ENCODE peak calls at places on chromosomes 6 and 20, in nine cellular contexts. One of them, this sample, is unnamed.

GRCh38 chr6:32140420-32141046 is 10.4 kb upstream of the FKBPL start:
- DNase-seq in HEK293T: no peak
- DNase-seq in HS-5: no peak
- DNase-seq in small intestine: no peak
- DNase-seq in WTC11: no peak
- DNase-seq in H7: no peak
- DNase-seq in OCI-LY7: no peak
- DNase-seq in stimulated activated CD8-positive, alpha-beta memory T cell treated with anti-CD3 and anti-CD28 coated beads, Interleukin-15, amount 100 ng/mL, for 24 hours: no peak
- DNase-seq in cardiac muscle cell: no peak
- DNase-seq in this sample: no peak

GRCh38 chr6:12288844-12289654 is 1.1 kb upstream of the EDN1 start:
- DNase-seq in HS-5: peak
- DNase-seq in H7: peak
- DNase-seq in cardiac muscle cell: peak
- DNase-seq in small intestine: peak
- DNase-seq in OCI-LY7: peak
- DNase-seq in stimulated activated CD8-positive, alpha-beta memory T cell treated with anti-CD3 and anti-CD28 coated beads, Interleukin-15, amount 100 ng/mL, for 24 hours: no peak
- DNase-seq in HEK293T: peak
- DNase-seq in WTC11: peak
- DNase-seq in this sample: peak

GRCh38 chr20:41717464-41717863 is 99.3 kb upstream of the CHD6 start:
- DNase-seq in small intestine: no peak
- DNase-seq in cardiac muscle cell: peak
- DNase-seq in H7: no peak
- DNase-seq in HEK293T: no peak
- DNase-seq in HS-5: no peak
- DNase-seq in stimulated activated CD8-positive, alpha-beta memory T cell treated with anti-CD3 and anti-CD28 coated beads, Interleukin-15, amount 100 ng/mL, for 24 hours: no peak
- DNase-seq in OCI-LY7: no peak
- DNase-seq in WTC11: no peak
- DNase-seq in this sample: no peak

GRCh38 chr20:23690581-23690980 is 1.7 kb upstream of the CST4 start:
- DNase-seq in stimulated activated CD8-positive, alpha-beta memory T cell treated with anti-CD3 and anti-CD28 coated beads, Interleukin-15, amount 100 ng/mL, for 24 hours: no peak
- DNase-seq in HS-5: no peak
- DNase-seq in cardiac muscle cell: no peak
- DNase-seq in WTC11: no peak
- DNase-seq in HEK293T: no peak
- DNase-seq in OCI-LY7: no peak
- DNase-seq in small intestine: no peak
- DNase-seq in H7: no peak
- DNase-seq in this sample: no peak

GRCh38 chr6:129730477-129731165 is 20.6 kb upstream of the ARHGAP18 start:
- DNase-seq in stimulated activated CD8-positive, alpha-beta memory T cell treated with anti-CD3 and anti-CD28 coated beads, Interleukin-15, amount 100 ng/mL, for 24 hours: no peak
- DNase-seq in cardiac muscle cell: peak
- DNase-seq in HS-5: no peak
- DNase-seq in H7: no peak
- DNase-seq in OCI-LY7: peak
- DNase-seq in HEK293T: no peak
- DNase-seq in small intestine: peak
- DNase-seq in WTC11: no peak
- DNase-seq in this sample: no peak

GRCh38 chr6:143782517-143782916 is 60.6 kb upstream of the LTV1 start:
- DNase-seq in HS-5: no peak
- DNase-seq in HEK293T: no peak
- DNase-seq in H7: no peak
- DNase-seq in cardiac muscle cell: no peak
- DNase-seq in small intestine: no peak
- DNase-seq in OCI-LY7: no peak
- DNase-seq in stimulated activated CD8-positive, alpha-beta memory T cell treated with anti-CD3 and anti-CD28 coated beads, Interleukin-15, amount 100 ng/mL, for 24 hours: no peak
- DNase-seq in WTC11: no peak
- DNase-seq in this sample: no peak

GRCh38 chr6:14693301-14694192 is 552.3 kb upstream of the JARID2 start:
- DNase-seq in stimulated activated CD8-positive, alpha-beta memory T cell treated with anti-CD3 and anti-CD28 coated beads, Interleukin-15, amount 100 ng/mL, for 24 hours: no peak
- DNase-seq in WTC11: no peak
- DNase-seq in cardiac muscle cell: no peak
- DNase-seq in HS-5: no peak
- DNase-seq in HEK293T: no peak
- DNase-seq in H7: no peak
- DNase-seq in small intestine: no peak
- DNase-seq in OCI-LY7: no peak
- DNase-seq in this sample: no peak

GRCh38 chr6:13795041-13795748 is 19.2 kb downstream of the MCUR1 start:
- DNase-seq in small intestine: peak
- DNase-seq in HEK293T: peak
- DNase-seq in OCI-LY7: peak
- DNase-seq in HS-5: peak
- DNase-seq in stimulated activated CD8-positive, alpha-beta memory T cell treated with anti-CD3 and anti-CD28 coated beads, Interleukin-15, amount 100 ng/mL, for 24 hours: peak
- DNase-seq in WTC11: peak
- DNase-seq in cardiac muscle cell: peak
- DNase-seq in H7: peak
- DNase-seq in this sample: peak

GRCh38 chr6:166003569-166003968 is 164.1 kb downstream of the TBXT start:
- DNase-seq in HEK293T: no peak
- DNase-seq in stimulated activated CD8-positive, alpha-beta memory T cell treated with anti-CD3 and anti-CD28 coated beads, Interleukin-15, amount 100 ng/mL, for 24 hours: no peak
- DNase-seq in OCI-LY7: no peak
- DNase-seq in H7: peak
- DNase-seq in small intestine: no peak
- DNase-seq in WTC11: no peak
- DNase-seq in HS-5: no peak
- DNase-seq in cardiac muscle cell: peak
- DNase-seq in this sample: peak

GRCh38 chr6:113821445-113821844 is 35.7 kb upstream of the MARCKS start:
- DNase-seq in WTC11: no peak
- DNase-seq in stimulated activated CD8-positive, alpha-beta memory T cell treated with anti-CD3 and anti-CD28 coated beads, Interleukin-15, amount 100 ng/mL, for 24 hours: no peak
- DNase-seq in cardiac muscle cell: no peak
- DNase-seq in HS-5: no peak
- DNase-seq in small intestine: no peak
- DNase-seq in HEK293T: no peak
- DNase-seq in H7: no peak
- DNase-seq in OCI-LY7: no peak
- DNase-seq in this sample: no peak

GRCh38 chr20:32098786-32099185 is 10.7 kb upstream of the TM9SF4 start:
- DNase-seq in HS-5: no peak
- DNase-seq in small intestine: no peak
- DNase-seq in HEK293T: no peak
- DNase-seq in OCI-LY7: no peak
- DNase-seq in H7: no peak
- DNase-seq in stimulated activated CD8-positive, alpha-beta memory T cell treated with anti-CD3 and anti-CD28 coated beads, Interleukin-15, amount 100 ng/mL, for 24 hours: no peak
- DNase-seq in WTC11: no peak
- DNase-seq in cardiac muscle cell: no peak
- DNase-seq in this sample: no peak

GRCh38 chr6:166423051-166423745 is 40.5 kb upstream of the MPC1 start:
- DNase-seq in stimulated activated CD8-positive, alpha-beta memory T cell treated with anti-CD3 and anti-CD28 coated beads, Interleukin-15, amount 100 ng/mL, for 24 hours: no peak
- DNase-seq in H7: no peak
- DNase-seq in HEK293T: no peak
- DNase-seq in small intestine: no peak
- DNase-seq in cardiac muscle cell: no peak
- DNase-seq in OCI-LY7: no peak
- DNase-seq in WTC11: no peak
- DNase-seq in HS-5: no peak
- DNase-seq in this sample: no peak

GRCh38 chr20:49608752-49609670 is 41.1 kb upstream of the PTGIS start:
- DNase-seq in small intestine: peak
- DNase-seq in H7: peak
- DNase-seq in OCI-LY7: peak
- DNase-seq in cardiac muscle cell: peak
- DNase-seq in HEK293T: peak
- DNase-seq in HS-5: peak
- DNase-seq in stimulated activated CD8-positive, alpha-beta memory T cell treated with anti-CD3 and anti-CD28 coated beads, Interleukin-15, amount 100 ng/mL, for 24 hours: peak
- DNase-seq in WTC11: peak
- DNase-seq in this sample: peak

GRCh38 chr6:35919085-35919826 is 1.6 kb downstream of the SRPK1 start:
- DNase-seq in OCI-LY7: peak
- DNase-seq in cardiac muscle cell: peak
- DNase-seq in WTC11: no peak
- DNase-seq in H7: peak
- DNase-seq in HS-5: no peak
- DNase-seq in HEK293T: no peak
- DNase-seq in small intestine: peak
- DNase-seq in stimulated activated CD8-positive, alpha-beta memory T cell treated with anti-CD3 and anti-CD28 coated beads, Interleukin-15, amount 100 ng/mL, for 24 hours: no peak
- DNase-seq in this sample: no peak

GRCh38 chr6:90947184-90948064 is 360.6 kb upstream of the MAP3K7 start:
- DNase-seq in HEK293T: no peak
- DNase-seq in H7: peak
- DNase-seq in stimulated activated CD8-positive, alpha-beta memory T cell treated with anti-CD3 and anti-CD28 coated beads, Interleukin-15, amount 100 ng/mL, for 24 hours: no peak
- DNase-seq in small intestine: no peak
- DNase-seq in OCI-LY7: no peak
- DNase-seq in HS-5: no peak
- DNase-seq in cardiac muscle cell: no peak
- DNase-seq in WTC11: no peak
- DNase-seq in this sample: no peak

GRCh38 chr6:37576336-37576737 is 76.6 kb upstream of the CCDC167 start:
- DNase-seq in HS-5: peak
- DNase-seq in OCI-LY7: no peak
- DNase-seq in WTC11: no peak
- DNase-seq in small intestine: no peak
- DNase-seq in HEK293T: no peak
- DNase-seq in stimulated activated CD8-positive, alpha-beta memory T cell treated with anti-CD3 and anti-CD28 coated beads, Interleukin-15, amount 100 ng/mL, for 24 hours: no peak
- DNase-seq in cardiac muscle cell: no peak
- DNase-seq in H7: no peak
- DNase-seq in this sample: no peak

GRCh38 chr6:35327349-35328027 is 14.9 kb upstream of the PPARD start:
- DNase-seq in OCI-LY7: peak
- DNase-seq in stimulated activated CD8-positive, alpha-beta memory T cell treated with anti-CD3 and anti-CD28 coated beads, Interleukin-15, amount 100 ng/mL, for 24 hours: no peak
- DNase-seq in small intestine: peak
- DNase-seq in HEK293T: peak
- DNase-seq in cardiac muscle cell: peak
- DNase-seq in H7: peak
- DNase-seq in HS-5: no peak
- DNase-seq in WTC11: peak
- DNase-seq in this sample: peak

GRCh38 chr6:112253505-112253841 is 894 bp downstream of the LAMA4 start:
- DNase-seq in HS-5: no peak
- DNase-seq in cardiac muscle cell: no peak
- DNase-seq in H7: no peak
- DNase-seq in WTC11: no peak
- DNase-seq in OCI-LY7: no peak
- DNase-seq in stimulated activated CD8-positive, alpha-beta memory T cell treated with anti-CD3 and anti-CD28 coated beads, Interleukin-15, amount 100 ng/mL, for 24 hours: no peak
- DNase-seq in small intestine: no peak
- DNase-seq in HEK293T: peak
- DNase-seq in this sample: no peak

GRCh38 chr6:170102582-170103481 is 188.0 kb downstream of the DLL1 start:
- DNase-seq in small intestine: no peak
- DNase-seq in stimulated activated CD8-positive, alpha-beta memory T cell treated with anti-CD3 and anti-CD28 coated beads, Interleukin-15, amount 100 ng/mL, for 24 hours: no peak
- DNase-seq in WTC11: no peak
- DNase-seq in HS-5: no peak
- DNase-seq in H7: peak
- DNase-seq in cardiac muscle cell: no peak
- DNase-seq in HEK293T: no peak
- DNase-seq in OCI-LY7: no peak
- DNase-seq in this sample: no peak

GRCh38 chr20:717817-718216 is 42.2 kb upstream of the SCRT2 start:
- DNase-seq in OCI-LY7: no peak
- DNase-seq in H7: peak
- DNase-seq in HS-5: no peak
- DNase-seq in stimulated activated CD8-positive, alpha-beta memory T cell treated with anti-CD3 and anti-CD28 coated beads, Interleukin-15, amount 100 ng/mL, for 24 hours: no peak
- DNase-seq in cardiac muscle cell: no peak
- DNase-seq in WTC11: no peak
- DNase-seq in HEK293T: no peak
- DNase-seq in small intestine: no peak
- DNase-seq in this sample: no peak

GRCh38 chr20:37943033-37943432 is 40.1 kb downstream of the VSTM2L start:
- DNase-seq in H7: no peak
- DNase-seq in HEK293T: no peak
- DNase-seq in small intestine: no peak
- DNase-seq in WTC11: no peak
- DNase-seq in cardiac muscle cell: no peak
- DNase-seq in OCI-LY7: no peak
- DNase-seq in HS-5: no peak
- DNase-seq in stimulated activated CD8-positive, alpha-beta memory T cell treated with anti-CD3 and anti-CD28 coated beads, Interleukin-15, amount 100 ng/mL, for 24 hours: no peak
- DNase-seq in this sample: peak

GRCh38 chr20:41054463-41055230 is 26.0 kb downstream of the TOP1 start:
- DNase-seq in WTC11: no peak
- DNase-seq in cardiac muscle cell: no peak
- DNase-seq in stimulated activated CD8-positive, alpha-beta memory T cell treated with anti-CD3 and anti-CD28 coated beads, Interleukin-15, amount 100 ng/mL, for 24 hours: no peak
- DNase-seq in OCI-LY7: no peak
- DNase-seq in HS-5: no peak
- DNase-seq in HEK293T: no peak
- DNase-seq in H7: no peak
- DNase-seq in small intestine: peak
- DNase-seq in this sample: no peak

GRCh38 chr6:148085651-148086321 is 256.9 kb upstream of the SASH1 start:
- DNase-seq in HEK293T: no peak
- DNase-seq in HS-5: no peak
- DNase-seq in small intestine: no peak
- DNase-seq in stimulated activated CD8-positive, alpha-beta memory T cell treated with anti-CD3 and anti-CD28 coated beads, Interleukin-15, amount 100 ng/mL, for 24 hours: no peak
- DNase-seq in WTC11: no peak
- DNase-seq in H7: no peak
- DNase-seq in cardiac muscle cell: no peak
- DNase-seq in OCI-LY7: no peak
- DNase-seq in this sample: no peak

GRCh38 chr6:39523987-39524386 is 201.2 kb downstream of the KIF6 start:
- DNase-seq in HS-5: no peak
- DNase-seq in cardiac muscle cell: no peak
- DNase-seq in WTC11: no peak
- DNase-seq in small intestine: no peak
- DNase-seq in stimulated activated CD8-positive, alpha-beta memory T cell treated with anti-CD3 and anti-CD28 coated beads, Interleukin-15, amount 100 ng/mL, for 24 hours: no peak
- DNase-seq in OCI-LY7: no peak
- DNase-seq in HEK293T: no peak
- DNase-seq in H7: no peak
- DNase-seq in this sample: no peak

GRCh38 chr6:149488815-149489214 is 4.0 kb upstream of the ZC3H12D start:
- DNase-seq in OCI-LY7: no peak
- DNase-seq in small intestine: no peak
- DNase-seq in WTC11: no peak
- DNase-seq in cardiac muscle cell: no peak
- DNase-seq in HEK293T: no peak
- DNase-seq in H7: no peak
- DNase-seq in HS-5: no peak
- DNase-seq in stimulated activated CD8-positive, alpha-beta memory T cell treated with anti-CD3 and anti-CD28 coated beads, Interleukin-15, amount 100 ng/mL, for 24 hours: no peak
- DNase-seq in this sample: no peak

GRCh38 chr6:115613488-115613887 is 447.2 kb downstream of the FRK start:
- DNase-seq in stimulated activated CD8-positive, alpha-beta memory T cell treated with anti-CD3 and anti-CD28 coated beads, Interleukin-15, amount 100 ng/mL, for 24 hours: no peak
- DNase-seq in H7: no peak
- DNase-seq in cardiac muscle cell: peak
- DNase-seq in OCI-LY7: no peak
- DNase-seq in HS-5: peak
- DNase-seq in small intestine: no peak
- DNase-seq in HEK293T: no peak
- DNase-seq in WTC11: no peak
- DNase-seq in this sample: no peak

GRCh38 chr20:43963872-43964791 is 49.5 kb downstream of the TOX2 start:
- DNase-seq in WTC11: no peak
- DNase-seq in HEK293T: no peak
- DNase-seq in small intestine: no peak
- DNase-seq in cardiac muscle cell: peak
- DNase-seq in H7: no peak
- DNase-seq in OCI-LY7: no peak
- DNase-seq in HS-5: no peak
- DNase-seq in stimulated activated CD8-positive, alpha-beta memory T cell treated with anti-CD3 and anti-CD28 coated beads, Interleukin-15, amount 100 ng/mL, for 24 hours: no peak
- DNase-seq in this sample: no peak

GRCh38 chr20:78338-78737 is 9.1 kb upstream of the DEFB125 start:
- DNase-seq in HS-5: no peak
- DNase-seq in OCI-LY7: no peak
- DNase-seq in small intestine: no peak
- DNase-seq in stimulated activated CD8-positive, alpha-beta memory T cell treated with anti-CD3 and anti-CD28 coated beads, Interleukin-15, amount 100 ng/mL, for 24 hours: no peak
- DNase-seq in H7: no peak
- DNase-seq in cardiac muscle cell: no peak
- DNase-seq in HEK293T: no peak
- DNase-seq in WTC11: no peak
- DNase-seq in this sample: no peak

GRCh38 chr6:134138226-134138975 is 86.0 kb upstream of the SLC2A12 start:
- DNase-seq in cardiac muscle cell: peak
- DNase-seq in small intestine: no peak
- DNase-seq in OCI-LY7: no peak
- DNase-seq in WTC11: no peak
- DNase-seq in stimulated activated CD8-positive, alpha-beta memory T cell treated with anti-CD3 and anti-CD28 coated beads, Interleukin-15, amount 100 ng/mL, for 24 hours: no peak
- DNase-seq in HEK293T: no peak
- DNase-seq in H7: no peak
- DNase-seq in HS-5: no peak
- DNase-seq in this sample: no peak

This sample was measured in H9.